ENCODE peak calls at places on chromosomes 4 and X, in nine cellular contexts. I, M, V, F, X, T, S, L and A are unnamed samples.

GRCh38 chrX:17527932-17528331 is 152.9 kb downstream of the NHS start:
- DNase-seq in I (no peak), M (no peak), V (no peak), F (no peak), X (no peak), T (no peak), S (no peak), L (no peak), A (no peak)

GRCh38 chr4:57131849-57132745 is 21.9 kb upstream of the IGFBP7 start:
- DNase-seq in I (no peak), M (no peak), V (no peak), F (no peak), X (no peak), T (no peak), S (peak; percentile 29), L (no peak), A (no peak)

GRCh38 chrX:1597345-1598020 is 6.1 kb downstream of the AKAP17A start:
- DNase-seq in I (no peak), M (no peak), V (peak; percentile 15), F (no peak), X (peak; percentile 22), T (no peak), S (no peak), L (no peak), A (no peak)

GRCh38 chr4:37675587-37676290 is 10.4 kb downstream of the RELL1 start:
- DNase-seq in I (no peak), M (no peak), V (peak; percentile 32), F (no peak), X (no peak), T (no peak), S (no peak), L (no peak), A (no peak)

GRCh38 chr4:99651370-99651769 is 6.3 kb downstream of the C4orf54 start:
- DNase-seq in I (no peak), M (no peak), V (no peak), F (no peak), X (no peak), T (no peak), S (no peak), L (no peak), A (no peak)

GRCh38 chr4:106334732-106335131 is 18.4 kb downstream of the AIMP1 start:
- DNase-seq in I (no peak), M (no peak), V (no peak), F (no peak), X (no peak), T (no peak), S (no peak), L (no peak), A (no peak)

GRCh38 chr4:151854731-151855130 is 93.9 kb upstream of the GATB start:
- DNase-seq in I (no peak), M (no peak), V (no peak), F (no peak), X (no peak), T (no peak), S (no peak), L (no peak), A (peak; percentile 2)

GRCh38 chr4:47031011-47031678 is at the start of gene GABRB1:
- DNase-seq in I (peak; percentile 37), M (peak; percentile 71), V (peak; percentile 33), F (peak; percentile 55), X (peak; percentile 57), T (no peak), S (peak; percentile 28), L (no peak), A (peak; percentile 30)

GRCh38 chrX:11641368-11641767 is 24.4 kb downstream of the ARHGAP6 start:
- DNase-seq in I (no peak), M (no peak), V (no peak), F (no peak), X (no peak), T (no peak), S (no peak), L (no peak), A (no peak)

GRCh38 chrX:132837126-132837525 is 121.3 kb downstream of the HS6ST2 start:
- DNase-seq in I (no peak), M (no peak), V (no peak), F (no peak), X (no peak), T (no peak), S (no peak), L (no peak), A (no peak)

GRCh38 chr4:45944000-45944399 is 179.9 kb downstream of the GABRG1 start:
- DNase-seq in I (no peak), M (no peak), V (no peak), F (no peak), X (no peak), T (no peak), S (no peak), L (no peak), A (no peak)